ENCODE peak calls at places on chromosomes 12 and 14, in four cellular contexts. E is body of pancreas; V is naive thymus-derived CD4-positive, alpha-beta T cell; B is tibial artery. R is an unnamed sample. For H3K4me1, the result is how much of the 10 kb centered on the place peaks cover.

GRCh38 chr14:26766726-26767125 is 168.9 kb upstream of the NOVA1 start:
- DNase-seq in E (no peak), V (no peak), B (no peak), R (no peak)

GRCh38 chr12:1618489-1618888 is 10.5 kb upstream of the WNT5B start:
- DNase-seq in E (no peak), V (no peak), B (no peak), R (no peak)

GRCh38 chr12:63882844-63883243 is 38.3 kb downstream of the SRGAP1 start:
- DNase-seq in E (peak), V (no peak), B (no peak), R (no peak)

GRCh38 chr12:93962336-93962735 is 186.0 kb upstream of the PLXNC1 start:
- DNase-seq in E (no peak), V (no peak), B (no peak), R (no peak)

GRCh38 chr12:50740307-50740706 is 23.6 kb upstream of the ATF1 start:
- DNase-seq in E (no peak), V (no peak), B (no peak), R (peak)

GRCh38 chr14:80494769-80495168 is 283.5 kb upstream of the DIO2 start:
- DNase-seq in E (no peak), V (no peak), B (no peak), R (no peak)

GRCh38 chr14:95544588-95544987 is 9.7 kb downstream of the GLRX5 start:
- DNase-seq in E (no peak), V (no peak), B (no peak), R (no peak)

GRCh38 chr12:101230547-101230946 is 20.5 kb upstream of the SLC5A8 start:
- DNase-seq in E (no peak), V (no peak), B (no peak), R (no peak)

GRCh38 chr14:105492051-105492965 is 1.3 kb downstream of the TEDC1 start:
- DNase-seq in E (no peak), V (no peak), B (peak), R (no peak)

GRCh38 chr12:92136883-92137582 is 8.6 kb downstream of the BTG1 start:
- DNase-seq in E (no peak), V (no peak), B (no peak), R (peak)
- H3K4me1 ChIP-seq in E (half or more), V (under half), B (under half), R (under half)

DNA sequence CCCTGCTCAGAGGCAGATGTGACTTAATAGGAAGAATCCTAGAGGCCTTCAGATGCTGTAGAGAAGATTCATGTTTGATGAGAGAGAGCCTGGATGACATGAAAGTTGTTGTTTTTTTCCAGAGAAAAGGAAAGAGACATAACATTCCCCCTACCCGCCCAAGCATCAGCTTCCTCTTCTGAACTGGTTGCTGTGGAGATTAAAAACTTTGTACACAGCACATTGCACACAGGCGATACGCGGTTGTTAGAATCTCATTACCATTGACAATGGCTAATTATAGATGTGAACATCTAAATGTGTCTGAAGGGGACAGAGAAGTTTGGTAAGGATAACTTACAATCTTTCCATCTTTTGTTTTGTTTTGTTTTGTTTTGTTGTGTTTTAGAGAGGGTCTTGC is 13.5 kb upstream of the ETFBKMT start:
- DNase-seq in E (no peak), V (no peak), B (no peak), R (no peak)
- H3K4me3 ChIP-seq in E (no peak), V (no peak), B (no peak), R (no peak)

GRCh38 chr14:101121399-101122113 is 218.0 kb upstream of the RTL1 start:
- DNase-seq in E (no peak), V (no peak), B (peak), R (no peak)
- H3K27ac ChIP-seq in E (no peak), V (no peak), B (no peak), R (no peak)

DNA sequence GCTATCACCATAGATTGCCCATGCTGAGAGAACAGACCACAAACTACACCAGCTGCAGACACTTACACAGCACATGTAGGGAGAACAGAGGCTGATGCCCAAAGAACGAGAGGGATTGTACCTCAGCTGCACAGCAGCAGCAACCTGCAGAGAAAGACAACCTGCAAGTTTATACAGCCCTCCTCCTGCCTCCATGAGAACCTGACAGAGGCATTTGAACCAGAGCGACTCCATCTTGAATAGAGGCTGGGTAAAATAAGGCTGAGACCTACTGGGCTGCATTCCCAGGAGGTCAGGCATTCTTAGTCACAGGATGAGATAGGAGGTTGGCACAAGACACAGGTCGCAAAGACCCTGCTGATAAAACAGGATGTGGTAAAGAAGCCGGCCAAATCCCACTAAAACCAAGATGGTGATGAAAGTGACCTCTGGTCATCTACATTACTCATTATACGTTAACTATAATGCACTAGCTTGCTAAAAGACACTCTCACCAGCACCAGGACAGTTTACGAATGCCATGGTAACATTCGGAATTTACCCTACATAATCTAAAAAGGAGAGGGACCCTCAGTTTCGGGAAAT is 262.4 kb upstream of the HMGA2 start:
- DNase-seq in E (no peak), V (no peak), B (no peak), R (no peak)
- H3K4me1 ChIP-seq in E (under half), V (under half), B (under half), R (under half)

DNA sequence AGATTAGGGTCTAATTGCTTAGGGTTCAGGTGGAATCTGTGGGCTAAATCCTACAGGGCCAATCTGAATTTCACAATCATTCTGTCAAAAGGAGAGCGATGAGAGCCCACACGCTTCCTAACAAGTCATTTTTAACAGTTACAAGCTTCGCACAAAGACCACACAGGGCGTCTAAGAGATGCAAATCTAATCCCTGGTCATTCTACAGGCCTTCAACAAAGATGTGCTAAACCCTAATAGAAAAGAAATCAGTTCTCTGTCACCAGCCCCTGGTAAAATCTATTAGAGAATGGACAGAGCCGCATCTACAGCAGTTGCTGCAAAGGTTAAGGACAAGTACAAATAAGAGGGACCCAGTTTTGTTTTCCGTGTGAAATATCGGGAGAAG is 15.2 kb downstream of the NKX2-1 start:
- DNase-seq in E (no peak), V (no peak), B (no peak), R (no peak)
- H3K4me3 ChIP-seq in E (no peak), V (no peak), B (no peak), R (no peak)

DNA sequence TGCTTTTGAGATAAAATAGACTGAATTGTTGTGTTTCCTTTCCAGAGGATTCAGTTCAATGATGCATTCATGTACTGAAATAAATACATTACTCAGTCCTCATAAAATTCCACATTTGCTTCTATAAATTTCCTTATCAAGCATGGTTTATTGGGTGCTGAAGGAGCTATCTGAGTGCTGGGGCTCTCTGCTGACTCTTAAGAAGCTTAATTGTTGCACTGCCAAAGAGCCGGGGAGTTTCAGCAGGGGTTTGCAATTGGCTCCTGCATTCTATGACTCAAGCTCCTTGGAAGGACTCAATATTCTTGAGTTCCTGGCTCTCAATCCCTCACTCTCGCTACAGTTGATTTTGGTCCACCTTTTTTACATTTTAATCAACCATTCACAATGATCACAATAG is 69.8 kb upstream of the PYGL start:
- DNase-seq in E (no peak), V (no peak), B (no peak), R (no peak)
- H3K27ac ChIP-seq in E (no peak), V (no peak), B (no peak), R (no peak)

DNA sequence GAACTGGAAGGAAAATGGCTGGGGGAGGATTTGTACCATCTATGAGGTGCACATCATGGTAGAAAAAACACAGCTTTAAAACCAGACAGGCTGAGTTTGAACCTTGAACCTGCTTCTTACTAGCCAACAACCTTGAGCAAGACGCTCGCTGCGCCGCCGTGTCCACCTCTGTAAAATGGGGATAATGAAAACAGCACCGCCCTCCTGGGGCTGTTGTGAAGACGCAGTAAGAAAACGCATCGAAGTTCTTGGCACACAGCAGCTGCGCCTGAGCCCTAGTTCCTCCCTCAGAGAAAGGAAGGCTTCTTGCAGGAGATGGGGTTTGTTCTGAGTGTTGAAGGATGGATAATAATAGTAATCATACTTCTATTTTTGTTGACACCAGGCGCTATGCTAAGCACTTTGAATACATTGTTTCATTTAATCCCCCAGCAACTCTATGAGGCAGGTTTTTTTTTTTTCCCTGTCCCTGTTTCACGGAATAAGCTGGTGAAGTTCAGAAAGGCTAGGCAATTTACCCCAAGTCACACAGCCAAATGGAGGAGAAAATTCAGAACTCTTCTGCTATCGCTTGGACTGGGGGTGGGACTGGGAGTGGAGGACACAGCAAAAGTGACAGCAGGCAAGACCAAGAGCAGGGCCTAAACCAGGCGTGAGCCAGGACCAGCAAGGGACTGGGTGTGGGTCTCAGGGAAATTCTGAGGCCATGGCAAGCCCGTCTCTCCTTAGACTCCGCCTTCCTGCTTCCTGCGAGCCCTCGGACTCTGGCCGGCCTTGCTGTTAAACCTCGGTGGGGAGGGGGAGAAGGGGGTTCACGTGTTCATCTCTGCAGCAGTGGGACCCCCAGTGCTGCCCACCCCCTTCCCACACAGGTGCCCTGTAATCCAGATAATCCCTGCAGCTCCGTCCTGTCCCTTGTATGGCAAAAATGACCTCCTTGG is 97.5 kb downstream of the LRRC74A start:
- DNase-seq in E (no peak), V (no peak), B (no peak), R (no peak)
- H3K4me1 ChIP-seq in E (under half), V (half or more), B (under half), R (half or more)

R was measured in CD4-positive, CD25-positive, alpha-beta regulatory T cell.